ENCODE peak calls at places on chromosomes 12 and 14, in nine cellular contexts. O, G, V, A, Q, E, R, S and Z are unnamed samples. For H3K4me1, the result is how much of the 10 kb centered on the place peaks cover.

GRCh38 chr12:27460471-27460978 is 14.0 kb downstream of the SMCO2 start:
- DNase-seq in O (no peak), G (no peak), V (no peak), A (no peak), Q (peak), E (peak), R (no peak), S (no peak), Z (no peak)

GRCh38 chr12:1630081-1630826 is 1.2 kb downstream of the WNT5B start:
- DNase-seq in O (peak), G (peak), V (no peak), A (peak), Q (peak), E (no peak), R (peak), S (peak), Z (peak)

GRCh38 chr12:113088971-113089756 is 32.6 kb downstream of the DTX1 start:
- DNase-seq in O (no peak), G (no peak), V (no peak), A (no peak), Q (peak), E (no peak), R (no peak), S (no peak), Z (no peak)

GRCh38 chr14:75568791-75569190 is 9.6 kb upstream of the FLVCR2 start:
- DNase-seq in O (no peak), G (no peak), V (no peak), A (no peak), Q (no peak), E (no peak), R (no peak), S (no peak), Z (no peak)

GRCh38 chr12:46547421-46548340 is 175.1 kb upstream of the SLC38A2 start:
- DNase-seq in O (no peak), G (no peak), V (no peak), A (no peak), Q (no peak), E (no peak), R (no peak), S (no peak), Z (no peak)

GRCh38 chr14:71538949-71539659 is 393.1 kb upstream of the RGS6 start:
- DNase-seq in O (no peak), G (no peak), V (no peak), A (no peak), Q (no peak), E (peak), R (no peak), S (no peak), Z (no peak)

GRCh38 chr14:42441615-42442014 is 834.9 kb downstream of the LRFN5 start:
- DNase-seq in O (no peak), G (no peak), V (no peak), A (no peak), Q (no peak), E (no peak), R (no peak), S (no peak), Z (no peak)

GRCh38 chr14:64410084-64410774 is 22.1 kb downstream of the MTHFD1 start:
- DNase-seq in O (no peak), G (no peak), V (peak), A (no peak), Q (no peak), E (peak), R (no peak), S (no peak), Z (no peak)

GRCh38 chr12:68490476-68490875 is 120.2 kb upstream of the RAP1B start:
- DNase-seq in O (no peak), G (no peak), V (no peak), A (no peak), Q (no peak), E (no peak), R (no peak), S (no peak), Z (no peak)

GRCh38 chr14:76872796-76873432 is 46.7 kb downstream of the LRRC74A start:
- DNase-seq in O (peak), G (peak), V (peak), A (peak), Q (peak), E (peak), R (peak), S (peak), Z (no peak)

GRCh38 chr12:24069532-24070395 is 120.3 kb upstream of the SOX5 start:
- DNase-seq in O (no peak), G (no peak), V (peak), A (no peak), Q (peak), E (peak), R (no peak), S (no peak), Z (no peak)

GRCh38 chr12:15834575-15834974 is 45.4 kb upstream of the EPS8 start:
- DNase-seq in O (no peak), G (no peak), V (no peak), A (no peak), Q (no peak), E (no peak), R (no peak), S (no peak), Z (no peak)

GRCh38 chr12:43812926-43813325 is 6.8 kb upstream of the TWF1 start:
- DNase-seq in O (no peak), G (no peak), V (no peak), A (no peak), Q (no peak), E (peak), R (no peak), S (no peak), Z (no peak)

GRCh38 chr12:121796855-121797751 is 3.6 kb upstream of the RHOF start:
- DNase-seq in O (peak), G (peak), V (peak), A (peak), Q (peak), E (peak), R (peak), S (peak), Z (peak)

GRCh38 chr12:7090222-7090998 is 1.8 kb downstream of the C1R start:
- DNase-seq in O (no peak), G (no peak), V (no peak), A (no peak), Q (no peak), E (peak), R (no peak), S (no peak), Z (no peak)

GRCh38 chr12:570949-571794 is 92.1 kb downstream of the NINJ2 start:
- DNase-seq in O (peak), G (peak), V (peak), A (peak), Q (peak), E (peak), R (peak), S (peak), Z (peak)

GRCh38 chr12:8648598-8649205 is 13.9 kb downstream of the MFAP5 start:
- DNase-seq in O (no peak), G (no peak), V (no peak), A (no peak), Q (no peak), E (no peak), R (no peak), S (no peak), Z (no peak)

GRCh38 chr14:41154143-41154807 is 452.4 kb upstream of the LRFN5 start:
- DNase-seq in O (no peak), G (no peak), V (no peak), A (no peak), Q (no peak), E (no peak), R (no peak), S (no peak), Z (no peak)

GRCh38 chr12:32197421-32197820 is 90.8 kb downstream of the BICD1 start:
- DNase-seq in O (no peak), G (no peak), V (no peak), A (no peak), Q (no peak), E (peak), R (no peak), S (no peak), Z (no peak)

GRCh38 chr12:54360717-54361456 is 3.4 kb downstream of the GPR84 start:
- DNase-seq in O (peak), G (peak), V (peak), A (peak), Q (peak), E (peak), R (peak), S (peak), Z (peak)

DNA sequence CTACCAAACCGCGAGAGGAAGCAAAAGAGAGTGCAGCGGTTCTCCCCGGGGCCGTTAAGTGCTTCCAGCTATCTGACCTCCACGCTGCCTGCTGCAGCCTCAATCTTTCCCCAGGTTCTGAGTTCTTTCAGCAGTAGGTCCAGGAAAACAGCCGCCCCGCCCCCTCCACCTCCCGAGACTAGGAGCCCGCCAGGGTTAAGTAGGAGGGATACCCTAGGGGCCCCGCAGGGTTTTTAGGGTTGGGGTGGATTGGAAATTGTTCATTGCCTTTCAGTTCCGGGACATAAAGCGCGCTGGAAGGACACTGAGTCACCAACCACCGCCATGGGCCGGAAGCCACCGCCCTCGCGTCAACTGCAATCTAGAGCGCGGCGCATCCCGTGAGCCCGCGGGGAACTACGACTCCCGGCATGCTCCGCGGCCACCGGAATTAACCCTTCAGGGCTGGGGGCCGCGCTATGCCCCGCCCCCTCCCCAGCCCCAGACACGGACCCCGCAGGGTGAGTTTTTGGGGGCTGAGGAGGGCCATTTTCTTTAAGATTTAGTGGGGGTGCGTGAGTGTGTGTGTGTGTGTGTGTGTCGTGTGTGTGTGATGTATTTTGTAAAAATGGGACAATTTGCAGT is at the start of gene MYL6B:
- DNase-seq in O (peak), G (peak), V (peak), A (peak), Q (peak), E (peak), R (peak), S (peak), Z (peak)
- TF ChIP-seq POLR2A in O (no peak), G (no peak), V (peak), A (peak), Q (peak), E (no peak), R (peak), S (no peak), Z (no peak)

GRCh38 chr12:4118601-4119156 is 154.9 kb upstream of the CCND2 start:
- DNase-seq in O (no peak), G (no peak), V (no peak), A (no peak), Q (no peak), E (no peak), R (no peak), S (no peak), Z (no peak)

GRCh38 chr12:4119157-4119761 is 154.3 kb upstream of the CCND2 start:
- DNase-seq in O (no peak), G (no peak), V (no peak), A (no peak), Q (peak), E (no peak), R (no peak), S (no peak), Z (no peak)

GRCh38 chr12:4117386-4118016 is 156.1 kb upstream of the CCND2 start:
- DNase-seq in O (no peak), G (no peak), V (no peak), A (no peak), Q (peak), E (no peak), R (no peak), S (no peak), Z (no peak)

GRCh38 chr12:4116251-4117111 is 157.1 kb upstream of the CCND2 start:
- DNase-seq in O (no peak), G (no peak), V (peak), A (no peak), Q (peak), E (peak), R (no peak), S (peak), Z (peak)

DNA sequence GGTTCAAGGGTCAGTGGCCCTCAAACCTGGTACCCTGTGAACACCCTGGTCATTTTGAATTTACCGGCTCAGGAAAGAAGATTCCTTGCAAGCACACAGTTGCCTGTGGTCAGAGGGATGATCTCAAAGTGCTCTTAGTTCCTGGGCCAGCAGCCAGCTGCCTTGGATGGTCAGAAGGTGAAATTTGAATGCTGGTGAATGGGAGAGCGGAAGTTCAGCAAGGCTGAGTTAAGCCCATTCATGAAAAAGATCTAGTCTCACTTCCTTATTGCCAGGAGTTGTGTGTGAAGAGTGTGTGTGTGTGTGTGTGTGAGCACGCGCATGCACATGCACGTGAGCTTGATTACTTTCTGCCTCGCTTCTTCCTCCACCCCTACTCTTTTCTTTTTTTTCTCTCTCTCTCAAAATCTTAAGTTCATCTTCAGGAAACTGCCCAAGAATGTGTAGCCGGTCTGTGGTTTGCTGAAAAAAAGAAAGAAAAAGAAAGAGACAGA is 155.5 kb upstream of the CCND2 start:
- DNase-seq in O (no peak), G (no peak), V (no peak), A (no peak), Q (peak), E (peak), R (no peak), S (peak), Z (peak)
- H3K4me1 ChIP-seq in O (under half), G (under half), V (under half), A (under half), Q (under half), E (under half), R (under half), S (under half), Z (under half)

GRCh38 chr14:105889666-105890473 is 363.5 kb downstream of the TMEM121 start:
- DNase-seq in O (no peak), G (no peak), V (no peak), A (peak), Q (peak), E (no peak), R (peak), S (peak), Z (peak)
- TF ChIP-seq POLR2A in O (no peak), G (no peak), V (no peak), A (no peak), Q (no peak), E (no peak), R (no peak), S (no peak), Z (no peak)

GRCh38 chr14:56154321-56154720 is 36.1 kb downstream of the PELI2 start:
- DNase-seq in O (no peak), G (no peak), V (no peak), A (no peak), Q (no peak), E (no peak), R (no peak), S (no peak), Z (no peak)
- H3K4me1 ChIP-seq in O (under half), G (under half), V (under half), A (half or more), Q (under half), E (under half), R (under half), S (under half), Z (under half)

GRCh38 chr12:109053382-109054123 is 1.2 kb downstream of the USP30 start:
- DNase-seq in O (no peak), G (no peak), V (peak), A (no peak), Q (no peak), E (no peak), R (no peak), S (no peak), Z (no peak)

GRCh38 chr12:109056891-109057290 is 4.5 kb downstream of the USP30 start:
- DNase-seq in O (no peak), G (no peak), V (no peak), A (no peak), Q (no peak), E (no peak), R (no peak), S (no peak), Z (no peak)

GRCh38 chr12:109054520-109054919 is 2.1 kb downstream of the USP30 start:
- DNase-seq in O (no peak), G (no peak), V (no peak), A (no peak), Q (no peak), E (no peak), R (no peak), S (no peak), Z (no peak)

GRCh38 chr12:109052097-109052414 is 320 bp upstream of the USP30 start:
- DNase-seq in O (no peak), G (no peak), V (no peak), A (no peak), Q (no peak), E (no peak), R (no peak), S (no peak), Z (no peak)

GRCh38 chr12:109052415-109053323 is at the start of gene USP30:
- DNase-seq in O (peak), G (peak), V (peak), A (peak), Q (peak), E (peak), R (peak), S (peak), Z (peak)
- TF ChIP-seq POLR2A in O (no peak), G (peak), V (no peak), A (peak), Q (peak), E (no peak), R (no peak), S (peak), Z (no peak)

DNA sequence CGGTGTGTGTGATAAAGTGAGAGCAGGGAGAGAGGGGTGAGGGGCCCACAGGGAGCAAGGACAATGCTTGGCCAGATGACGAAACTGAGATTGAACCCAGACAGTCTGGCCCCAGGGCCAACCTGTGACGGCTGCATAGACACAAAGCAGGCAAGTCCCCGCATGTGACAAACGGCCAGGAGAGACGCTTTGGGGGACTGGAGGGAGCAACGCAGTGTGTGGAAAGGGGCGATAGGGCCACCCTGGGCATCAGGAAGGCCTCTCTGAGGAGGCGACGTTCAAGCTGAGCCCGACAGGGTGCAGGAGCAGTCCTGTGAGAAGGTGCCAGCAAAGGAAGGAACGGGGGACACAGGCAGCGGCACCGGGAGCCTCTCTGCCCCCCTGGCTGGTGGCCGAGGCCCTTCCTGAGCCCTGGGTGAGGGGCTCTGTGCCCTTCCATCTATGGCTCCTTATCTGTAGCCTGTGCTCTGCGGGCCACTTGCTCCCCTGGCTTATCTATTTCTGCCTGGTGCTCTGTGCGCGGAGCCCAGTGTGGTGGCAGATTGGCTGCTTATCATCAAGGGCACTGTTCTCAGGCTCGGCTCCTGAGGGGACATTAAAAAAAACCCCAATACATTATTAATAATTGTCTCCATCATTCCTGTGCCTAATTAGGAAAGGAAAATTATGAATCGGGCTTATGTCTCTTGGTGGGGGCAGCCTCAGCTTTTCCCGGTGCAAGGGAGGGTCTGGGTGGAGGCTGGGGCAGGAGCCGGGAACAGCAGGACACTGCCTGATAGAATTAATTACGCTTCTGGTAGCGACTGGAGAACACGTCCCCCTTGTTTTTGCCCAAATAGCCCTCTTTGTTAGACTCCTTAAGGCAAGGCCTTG is 39.8 kb downstream of the PRIMA1 start:
- DNase-seq in O (peak), G (no peak), V (peak), A (no peak), Q (no peak), E (no peak), R (no peak), S (no peak), Z (peak)
- H3K4me1 ChIP-seq in O (under half), G (under half), V (under half), A (under half), Q (under half), E (under half), R (under half), S (under half), Z (under half)

GRCh38 chr14:104723651-104724406 is at the start of gene ADSS1:
- DNase-seq in O (peak), G (peak), V (peak), A (peak), Q (peak), E (no peak), R (no peak), S (peak), Z (peak)
- TF ChIP-seq POLR2A in O (no peak), G (no peak), V (no peak), A (no peak), Q (peak), E (no peak), R (no peak), S (no peak), Z (peak)

DNA sequence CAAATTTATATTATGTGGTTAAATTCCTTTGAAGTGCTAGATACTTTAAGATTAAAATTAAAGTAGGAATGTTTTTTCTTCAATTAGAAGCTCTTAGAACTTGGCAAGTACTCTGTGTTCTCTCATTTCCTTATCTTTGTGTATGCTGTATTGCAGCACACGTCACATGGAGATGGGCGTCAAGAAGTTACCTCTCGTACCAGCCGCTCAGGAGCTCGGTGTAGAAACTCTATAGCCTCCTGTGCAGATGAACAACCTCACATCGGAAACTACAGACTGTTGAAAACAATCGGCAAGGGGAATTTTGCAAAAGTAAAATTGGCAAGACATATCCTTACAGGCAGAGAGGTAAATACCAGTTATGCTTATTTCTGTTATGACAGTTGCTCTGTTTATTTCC is 19.7 kb downstream of the MARK3 start:
- DNase-seq in O (peak), G (peak), V (no peak), A (peak), Q (no peak), E (no peak), R (no peak), S (no peak), Z (peak)
- H3K4me1 ChIP-seq in O (half or more), G (under half), V (under half), A (half or more), Q (half or more), E (under half), R (under half), S (under half), Z (under half)